ENCODE peak calls at places on chromosome X, in six cellular contexts. B, E, F, Q, Y and P are unnamed samples. For H3K36me3, the result is how much of the 10 kb centered on the place peaks cover.

GRCh38 chrX:100745806-100746537 is 14.1 kb upstream of the SYTL4 start:
- DNase-seq in F (no peak), Q (no peak), Y (peak), E (no peak), B (no peak), P (no peak)

GRCh38 chrX:73817381-73818199 is 254.6 kb downstream of the CHIC1 start:
- DNase-seq in E (no peak), B (peak), Y (no peak), F (no peak), Q (no peak), P (no peak)

GRCh38 chrX:24424948-24425347 is 40.1 kb upstream of the PDK3 start:
- DNase-seq in Y (no peak), B (no peak), F (peak), Q (no peak), E (no peak), P (no peak)

GRCh38 chrX:150767045-150767395 is 73.8 kb downstream of the MTMR1 start:
- DNase-seq in Y (no peak), F (peak), Q (no peak), B (no peak), E (no peak), P (no peak)

GRCh38 chrX:119145241-119145653 is 17.6 kb upstream of the KIAA1210 start:
- DNase-seq in B (peak), Q (no peak), Y (peak), F (no peak), E (no peak), P (peak)

GRCh38 chrX:16491461-16491860 is 158.5 kb upstream of the S100G start:
- DNase-seq in B (no peak), F (no peak), Y (peak), Q (no peak), E (no peak), P (no peak)

GRCh38 chrX:19893722-19894121 is 6.3 kb upstream of the SH3KBP1 start:
- DNase-seq in Y (no peak), B (peak), E (no peak), Q (no peak), F (no peak), P (no peak)

GRCh38 chrX:39491548-39492297 is 606.0 kb downstream of the BCOR start:
- DNase-seq in Q (peak), B (no peak), Y (no peak), F (no peak), E (peak), P (no peak)

GRCh38 chrX:119687661-119688413 is 5.1 kb downstream of the SEPTIN6 start:
- DNase-seq in B (no peak), Y (no peak), F (no peak), E (no peak), Q (no peak), P (no peak)

GRCh38 chrX:16005899-16006298 is 117.5 kb upstream of the GRPR start:
- DNase-seq in F (no peak), B (no peak), Y (no peak), E (no peak), Q (no peak), P (no peak)

GRCh38 chrX:24117288-24117687 is 32.2 kb upstream of the ZFX start:
- DNase-seq in E (no peak), Q (no peak), F (no peak), B (peak), Y (no peak), P (no peak)

GRCh38 chrX:45267007-45267406 is 66.3 kb upstream of the DIPK2B start:
- DNase-seq in B (no peak), E (no peak), F (no peak), Q (no peak), Y (no peak), P (no peak)

GRCh38 chrX:28847423-28847822 is 260.2 kb downstream of the IL1RAPL1 start:
- DNase-seq in Y (no peak), Q (no peak), E (no peak), F (peak), B (peak), P (no peak)

GRCh38 chrX:115690554-115691216 is 129.7 kb downstream of the PLS3 start:
- DNase-seq in E (peak), Y (peak), Q (no peak), B (peak), F (peak), P (peak)

GRCh38 chrX:11558972-11559371 is 106.7 kb downstream of the ARHGAP6 start:
- DNase-seq in Q (peak), E (peak), Y (peak), B (peak), F (no peak), P (peak)

GRCh38 chrX:100969936-100970335 is 428 bp downstream of the ARL13A start:
- DNase-seq in F (no peak), E (no peak), Y (no peak), Q (no peak), B (no peak), P (peak)

GRCh38 chrX:56802428-56802827 is 73.4 kb downstream of the NBDY start:
- DNase-seq in Q (no peak), E (no peak), Y (no peak), F (no peak), B (no peak), P (no peak)

GRCh38 chrX:23783569-23784486 is 855 bp downstream of the SAT1 start:
- DNase-seq in E (no peak), Y (no peak), F (no peak), Q (no peak), B (peak), P (no peak)

GRCh38 chrX:36431819-36432218 is 512.3 kb downstream of the CFAP47 start:
- DNase-seq in F (no peak), E (no peak), Y (no peak), B (peak), Q (no peak), P (no peak)

GRCh38 chrX:55142206-55142918 is 53.5 kb downstream of the PAGE2 start:
- DNase-seq in E (no peak), Y (no peak), B (no peak), F (no peak), Q (no peak), P (no peak)

GRCh38 chrX:38332505-38332904 is 5.2 kb upstream of the RPGR start:
- DNase-seq in E (no peak), Q (no peak), Y (no peak), F (no peak), B (no peak), P (no peak)

GRCh38 chrX:497201-497710 is 110.5 kb upstream of the PPP2R3B start:
- DNase-seq in B (no peak), Q (no peak), F (no peak), E (no peak), Y (peak), P (no peak)

GRCh38 chrX:134572816-134573682 is 85.2 kb downstream of the PLAC1 start:
- DNase-seq in Y (no peak), F (no peak), B (peak), E (no peak), Q (no peak), P (no peak)

GRCh38 chrX:119790977-119791436 is 423 bp downstream of the RPL39 start:
- DNase-seq in E (peak), F (peak), B (peak), Q (no peak), Y (no peak), P (peak)

GRCh38 chrX:397575-397974 is 10.9 kb upstream of the PPP2R3B start:
- DNase-seq in Y (peak), Q (no peak), B (no peak), E (no peak), F (peak), P (no peak)

GRCh38 chrX:39690541-39691415 is 407.0 kb downstream of the BCOR start:
- DNase-seq in E (no peak), F (no peak), Y (no peak), B (no peak), Q (no peak), P (no peak)

GRCh38 chrX:96837808-96838207 is 45.9 kb upstream of the RPA4 start:
- DNase-seq in B (peak), E (no peak), Q (no peak), F (no peak), Y (no peak), P (no peak)

GRCh38 chrX:133610056-133610455 is 194.8 kb upstream of the GPC4 start:
- DNase-seq in Q (no peak), B (peak), E (no peak), Y (no peak), F (no peak), P (no peak)

GRCh38 chrX:103716967-103717366 is 6.3 kb downstream of the TMEM31 start:
- DNase-seq in F (no peak), B (peak), Y (no peak), E (no peak), Q (no peak), P (no peak)

GRCh38 chrX:85243761-85244410 is at the start of the genes SATL1 and ZNF711:
- DNase-seq in Y (peak), B (no peak), Q (peak), E (peak), F (peak), P (peak)
- H3K4me3 ChIP-seq in Y (peak), B (peak), Q (peak), E (peak), F (peak), P (peak)

DNA sequence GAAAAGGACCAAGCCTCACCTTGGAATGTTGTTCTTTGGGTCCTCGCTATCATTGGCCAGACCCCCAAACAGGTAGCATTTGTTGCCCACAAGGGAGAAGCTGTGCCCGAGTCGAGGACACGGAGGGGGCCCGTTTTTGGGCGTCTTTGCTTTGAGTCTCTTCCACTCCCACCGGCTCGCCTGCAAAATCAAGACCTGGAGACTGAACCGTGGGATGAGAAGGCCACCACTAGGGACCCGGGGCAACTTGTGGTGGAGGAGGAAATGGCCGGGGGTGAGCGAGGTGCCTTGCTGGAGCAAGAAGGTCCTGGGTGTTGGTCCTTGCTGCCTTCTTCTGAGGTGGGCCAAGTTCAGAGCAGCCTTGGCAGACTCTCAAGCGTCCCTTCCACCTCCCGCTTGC is 7.5 kb downstream of the HCFC1 start:
- DNase-seq in B (no peak), E (no peak), Y (no peak), Q (no peak), F (no peak), P (no peak)
- H3K36me3 ChIP-seq in B (under half), E (under half), Y (under half), Q (under half), F (under half), P (half or more)

GRCh38 chrX:153928846-153929245 is 2.8 kb upstream of the ARHGAP4 start:
- DNase-seq in Y (no peak), Q (no peak), F (no peak), B (no peak), E (no peak), P (no peak)

GRCh38 chrX:153926863-153927685 is 1.0 kb upstream of the ARHGAP4 start:
- DNase-seq in F (peak), Y (peak), E (peak), Q (peak), B (peak), P (peak)

GRCh38 chrX:153929576-153929975 is 3.5 kb upstream of the ARHGAP4 start:
- DNase-seq in F (no peak), Y (no peak), B (no peak), E (no peak), Q (no peak), P (no peak)

GRCh38 chrX:153927686-153927935 is 1.5 kb upstream of the ARHGAP4 start:
- DNase-seq in E (peak), Q (no peak), Y (no peak), B (no peak), F (no peak), P (no peak)

GRCh38 chrX:153927936-153928760 is 2.1 kb upstream of the ARHGAP4 start:
- DNase-seq in E (peak), B (peak), Y (peak), Q (peak), F (peak), P (peak)
- TF ChIP-seq CTCF in E (no peak), B (no peak), Y (no peak), Q (no peak), F (peak), P (peak)

DNA sequence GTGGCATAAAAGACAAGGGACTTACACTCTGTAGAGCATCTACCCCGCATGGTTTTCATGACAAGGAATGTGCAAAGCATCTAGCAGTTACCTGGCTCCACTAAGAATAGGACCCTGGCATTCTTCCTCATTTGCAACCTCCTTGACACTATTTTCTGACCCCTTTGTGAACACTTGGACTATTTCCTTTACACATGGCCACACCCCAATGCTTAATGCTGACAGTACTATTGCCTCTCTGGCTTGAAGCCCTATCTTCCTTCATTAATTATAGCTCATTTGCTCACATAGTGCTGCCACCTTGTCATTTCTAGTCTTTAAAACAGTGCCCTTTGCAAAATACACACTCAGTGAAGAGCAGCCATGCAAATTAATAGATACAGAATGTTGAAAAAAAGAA is 226.3 kb upstream of the VCX3A start:
- DNase-seq in E (no peak), B (no peak), F (no peak), Y (no peak), Q (no peak), P (no peak)
- H3K4me3 ChIP-seq in E (no peak), B (no peak), F (no peak), Y (no peak), Q (no peak), P (no peak)

GRCh38 chrX:2635366-2635765 is 55.7 kb upstream of the CD99 start:
- DNase-seq in F (no peak), Y (no peak), B (no peak), E (no peak), Q (no peak), P (no peak)
- H3K36me3 ChIP-seq in F (under half), Y (under half), B (under half), E (under half), Q (under half), P (under half)